ENCODE peak calls at places on chromosome 14, in four cellular contexts. S is stimulated activated naive CD8-positive, alpha-beta T cell treated with anti-CD3 and anti-CD28 coated beads, Interleukin-15, Interleukin-2, amounts not matched to agents 100 U/mL and 50 U/mL, for 24 hours; B is AML-193; P is LHCN-M2. M is an unnamed sample.
A peak's percentile ranks its signal among the peaks of the same experiment; 100 is the strongest.

GRCh38 chr14:75279153-75279738 is 618 bp downstream of the FOS start:
- DNase-seq in S (peak; percentile 72), B (no peak), P (peak; percentile 51), M (peak; percentile 55)

GRCh38 chr14:22824711-22825359 is 4.9 kb upstream of the MRPL52 start:
- DNase-seq in B (peak; percentile 50), P (peak; percentile 88), S (no peak), M (peak; percentile 71)

GRCh38 chr14:36556811-36557433 is 25.5 kb downstream of the NKX2-8 start:
- DNase-seq in B (peak; percentile 4), P (peak; percentile 7), S (peak; percentile 50), M (peak; percentile 41)

GRCh38 chr14:47826809-47827208 is 151.4 kb upstream of the MDGA2 start:
- DNase-seq in B (no peak), P (no peak), S (no peak), M (no peak)

GRCh38 chr14:38256358-38256840 is 506 bp upstream of the CLEC14A start:
- DNase-seq in S (no peak), P (no peak), B (no peak), M (no peak)

GRCh38 chr14:99792551-99793212 is 531 bp upstream of the EML1 start:
- DNase-seq in P (no peak), B (no peak), S (no peak), M (no peak)

GRCh38 chr14:53103941-53104340 is 49.2 kb downstream of the DDHD1 start:
- DNase-seq in S (no peak), B (no peak), P (no peak), M (no peak)

GRCh38 chr14:52023518-52023917 is 34.2 kb downstream of the RTRAF start:
- DNase-seq in B (no peak), P (peak; percentile 81), S (no peak), M (no peak)

M was measured in KBM-7.